ENCODE peak calls at places on chromosome 12, in ten cellular contexts. Y, H, N, Z, J, O, D, X, Q and T are unnamed samples.

GRCh38 chr12:122182887-122183587 is at the start of gene LRRC43:
- DNase-seq in J (no peak), D (peak; percentile 90), H (peak; percentile 41), N (peak; percentile 45), X (peak; percentile 56), Q (no peak), Z (no peak), Y (no peak), O (peak; percentile 67), T (peak; percentile 49)

GRCh38 chr12:52238206-52238840 is 5.3 kb downstream of the KRT7 start:
- DNase-seq in Y (no peak), X (no peak), D (peak; percentile 25), N (no peak), J (no peak), Z (no peak), H (no peak), Q (no peak), O (no peak), T (no peak)

GRCh38 chr12:93868771-93869170 is 191.6 kb downstream of the CRADD start:
- DNase-seq in N (no peak), J (peak; percentile 66), Z (no peak), H (no peak), Y (no peak), D (no peak), X (no peak), O (peak; percentile 30), Q (no peak), T (no peak)

GRCh38 chr12:104604070-104604994 is 147.6 kb downstream of the CHST11 start:
- DNase-seq in Q (no peak), H (peak; percentile 47), D (no peak), J (peak; percentile 65), N (peak; percentile 38), Z (peak; percentile 61), O (peak; percentile 79), Y (peak; percentile 90), X (peak; percentile 49), T (peak; percentile 76)

GRCh38 chr12:70068743-70069142 is 174.5 kb upstream of the CNOT2 start:
- DNase-seq in H (no peak), Z (no peak), J (no peak), N (no peak), Y (no peak), O (no peak), D (no peak), Q (no peak), X (no peak), T (no peak)

GRCh38 chr12:82942963-82943362 is 256.3 kb downstream of the TMTC2 start:
- DNase-seq in H (no peak), J (no peak), O (no peak), Q (no peak), X (no peak), N (no peak), Y (no peak), Z (no peak), D (no peak), T (no peak)

GRCh38 chr12:26787125-26787495 is 45.9 kb downstream of the ITPR2 start:
- DNase-seq in N (no peak), O (no peak), Q (no peak), X (no peak), H (no peak), Z (no peak), D (no peak), Y (no peak), J (no peak), T (no peak)

GRCh38 chr12:124025661-124026060 is 52.6 kb downstream of the ZNF664 start:
- DNase-seq in D (no peak), Y (no peak), J (no peak), X (no peak), Q (no peak), N (no peak), O (no peak), H (no peak), Z (no peak), T (no peak)

GRCh38 chr12:112185093-112185923 is 59.9 kb downstream of the TRAFD1 start:
- DNase-seq in Z (no peak), X (no peak), H (no peak), N (no peak), Y (no peak), J (no peak), O (no peak), D (no peak), Q (no peak), T (no peak)

GRCh38 chr12:56296207-56296785 is 3.8 kb downstream of the CS start:
- DNase-seq in Y (no peak), H (no peak), J (no peak), N (no peak), Q (no peak), Z (no peak), O (no peak), D (no peak), X (no peak), T (no peak)

GRCh38 chr12:56299308-56299852 is 750 bp downstream of the CS start:
- DNase-seq in H (peak; percentile 51), Z (no peak), Q (no peak), O (no peak), D (no peak), N (no peak), J (no peak), Y (no peak), X (no peak), T (peak; percentile 38)

GRCh38 chr12:56299853-56300643 is at the start of gene CS:
- DNase-seq in D (peak; percentile 100), N (peak; percentile 99), Q (peak; percentile 97), Z (peak; percentile 99), J (peak; percentile 98), O (peak; percentile 100), Y (peak; percentile 99), H (peak; percentile 99), X (peak; percentile 100), T (peak; percentile 99)

GRCh38 chr12:56298828-56299227 is 1.3 kb downstream of the CS start:
- DNase-seq in Z (no peak), J (no peak), H (no peak), Y (no peak), Q (no peak), N (no peak), X (no peak), O (no peak), D (no peak), T (no peak)

DNA sequence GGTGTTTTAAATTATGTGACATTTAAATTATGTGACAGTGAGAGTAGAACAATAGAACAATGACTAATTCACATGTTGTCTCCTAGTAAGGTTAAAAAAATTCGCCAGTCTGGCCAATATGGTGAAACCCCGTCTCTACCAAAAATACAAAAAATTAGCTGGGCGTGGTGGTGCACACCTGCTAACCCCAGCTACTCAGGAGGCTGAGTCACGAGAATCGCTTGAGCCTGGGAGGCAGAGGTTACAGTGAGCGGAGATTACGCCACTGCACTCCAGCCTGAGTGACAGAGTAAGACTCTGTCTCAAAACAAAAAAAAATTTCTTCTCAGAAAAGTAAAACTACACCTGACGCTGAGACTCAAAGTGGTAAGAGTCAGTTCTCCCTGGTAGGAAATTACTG is 2.7 kb downstream of the CS start:
- DNase-seq in Y (no peak), D (no peak), H (no peak), J (no peak), Z (no peak), X (no peak), N (no peak), Q (no peak), O (no peak), T (no peak)
- H3K4me1 ChIP-seq in Y (peaks cover 10% of the 10 kb centered on the region), D (peaks cover 91% of the 10 kb centered on the region), H (peaks cover 23% of the 10 kb centered on the region), J (no peaks in the 10 kb centered on the region), Z (peaks cover 30% of the 10 kb centered on the region), X (peaks cover 77% of the 10 kb centered on the region), N (no peaks in the 10 kb centered on the region), Q (peaks cover 33% of the 10 kb centered on the region), O (peaks cover 25% of the 10 kb centered on the region), T (peaks cover 43% of the 10 kb centered on the region)

GRCh38 chr12:89353823-89354629 is 1.7 kb upstream of the DUSP6 start:
- DNase-seq in J (peak; percentile 40), Q (peak; percentile 23), D (peak; percentile 96), Z (peak; percentile 90), O (peak; percentile 69), Y (peak; percentile 65), X (peak; percentile 86), H (peak; percentile 90), N (peak; percentile 87), T (peak; percentile 88)
- TF ChIP-seq POLR2A in J (no peak), Q (no peak), D (no peak), Z (no peak), O (no peak), Y (peak; percentile 27), X (peak; percentile 18), H (peak; percentile 85), N (peak; percentile 84), T (peak; percentile 29)

GRCh38 chr12:53388932-53389331 is 9.0 kb downstream of the SP1 start:
- DNase-seq in Q (no peak), D (peak; percentile 9), O (no peak), Z (no peak), H (no peak), X (no peak), Y (no peak), N (no peak), J (no peak), T (no peak)
- H3K4me1 ChIP-seq in Q (peaks cover 53% of the 10 kb centered on the region), D (peaks cover 88% of the 10 kb centered on the region), O (peaks cover 38% of the 10 kb centered on the region), Z (peaks cover 8% of the 10 kb centered on the region), H (peaks cover 40% of the 10 kb centered on the region), X (peaks cover 82% of the 10 kb centered on the region), Y (peaks cover 10% of the 10 kb centered on the region), N (no peaks in the 10 kb centered on the region), J (no peaks in the 10 kb centered on the region), T (peaks cover 69% of the 10 kb centered on the region)

GRCh38 chr12:6181166-6181565 is 19.0 kb upstream of the CD9 start:
- DNase-seq in O (no peak), J (no peak), Y (no peak), Z (no peak), Q (no peak), N (no peak), X (no peak), H (no peak), D (no peak), T (no peak)
- TF ChIP-seq POLR2A in O (no peak), J (no peak), Y (no peak), Z (no peak), Q (no peak), N (no peak), X (no peak), H (no peak), D (no peak), T (no peak)

GRCh38 chr12:1435044-1435443 is 159.3 kb downstream of the FBXL14 start:
- DNase-seq in N (no peak), O (no peak), H (no peak), Y (no peak), X (no peak), Z (no peak), J (no peak), Q (no peak), D (no peak), T (no peak)
- H3K4me1 ChIP-seq in N (peaks cover 3% of the 10 kb centered on the region), O (no peaks in the 10 kb centered on the region), H (no peaks in the 10 kb centered on the region), Y (no peaks in the 10 kb centered on the region), X (peaks cover 28% of the 10 kb centered on the region), Z (no peaks in the 10 kb centered on the region), J (no peaks in the 10 kb centered on the region), Q (no peaks in the 10 kb centered on the region), D (no peaks in the 10 kb centered on the region), T (peaks cover 13% of the 10 kb centered on the region)

GRCh38 chr12:31387011-31387410 is 61.1 kb upstream of the SINHCAF start:
- DNase-seq in D (no peak), H (no peak), Y (no peak), Q (no peak), J (no peak), O (no peak), N (no peak), Z (no peak), X (no peak), T (no peak)
- TF ChIP-seq POLR2A in D (no peak), H (no peak), Y (no peak), Q (no peak), J (no peak), O (no peak), N (no peak), Z (no peak), X (no peak), T (no peak)